ENCODE peak calls at places on chromosomes 11 and 22, in four cellular contexts. N, T, X and L are unnamed samples.

GRCh38 chr11:127443297-127443696 is 442.7 kb upstream of the KIRREL3 start:
- DNase-seq in X (no peak), N (no peak), T (no peak), L (no peak)

GRCh38 chr11:17012179-17012578 is 2.0 kb downstream of the PLEKHA7 start:
- DNase-seq in X (no peak), N (no peak), T (no peak), L (no peak)

GRCh38 chr11:33543823-33544222 is 156.8 kb downstream of the C11orf91 start:
- DNase-seq in N (no peak), X (no peak), T (no peak), L (no peak)

GRCh38 chr22:31243339-31244043 is 31.4 kb downstream of the LIMK2 start:
- DNase-seq in N (no peak), T (peak), X (no peak), L (no peak)

GRCh38 chr11:134861490-134862107 is 449.6 kb upstream of the B3GAT1 start:
- DNase-seq in N (no peak), X (peak), T (no peak), L (no peak)

GRCh38 chr11:118634435-118635236 is 27.2 kb downstream of the PHLDB1 start:
- DNase-seq in T (no peak), N (peak), X (peak), L (no peak)

GRCh38 chr11:97890466-97890865 is 1130.3 kb upstream of the CNTN5 start:
- DNase-seq in X (no peak), N (no peak), T (no peak), L (no peak)

GRCh38 chr11:20367313-20367948 is 3.9 kb downstream of the HTATIP2 start:
- DNase-seq in N (peak), X (peak), T (peak), L (peak)

GRCh38 chr11:11789735-11790369 is 51.9 kb upstream of the USP47 start:
- DNase-seq in X (peak), T (no peak), N (no peak), L (no peak)

GRCh38 chr11:3967695-3968094 is 112.2 kb downstream of the STIM1 start:
- DNase-seq in X (no peak), N (no peak), T (no peak), L (no peak)

GRCh38 chr11:18706330-18707243 is 8.0 kb downstream of the TMEM86A start:
- DNase-seq in X (no peak), N (no peak), T (no peak), L (no peak)

GRCh38 chr22:48943567-48944432 is 883.9 kb downstream of the BRD1 start:
- DNase-seq in N (peak), X (peak), T (no peak), L (no peak)

GRCh38 chr11:85815186-85815911 is 4.4 kb upstream of the SYTL2 start:
- DNase-seq in X (no peak), N (no peak), T (no peak), L (no peak)

GRCh38 chr11:98062714-98063113 is 958.0 kb upstream of the CNTN5 start:
- DNase-seq in N (no peak), X (no peak), T (no peak), L (no peak)

GRCh38 chr22:19823191-19823590 is 31.5 kb downstream of the GNB1L start:
- DNase-seq in N (no peak), T (no peak), X (no peak), L (no peak)

GRCh38 chr11:22624742-22625447 is 728 bp downstream of the FANCF start:
- DNase-seq in N (peak), T (peak), X (peak), L (peak)

GRCh38 chr22:46064966-46065666 is 85.2 kb upstream of the PPARA start:
- DNase-seq in N (no peak), X (no peak), T (no peak), L (no peak)

GRCh38 chr22:19718255-19719054 is 4.2 kb downstream of the SEPTIN5 start:
- DNase-seq in N (no peak), T (no peak), X (peak), L (no peak)

GRCh38 chr11:78066471-78066870 is 2.8 kb downstream of the THRSP start:
- DNase-seq in N (no peak), X (no peak), T (no peak), L (no peak)

GRCh38 chr11:117180661-117181585 is 2.4 kb downstream of the SIDT2 start:
- DNase-seq in X (peak), T (peak), N (peak), L (peak)

GRCh38 chr11:77042111-77042726 is 8.0 kb downstream of the B3GNT6 start:
- DNase-seq in N (no peak), X (no peak), T (no peak), L (no peak)

GRCh38 chr11:3341298-3341697 is 37.6 kb downstream of the ZNF195 start:
- DNase-seq in N (peak), T (peak), X (peak), L (peak)

GRCh38 chr11:40274017-40274416 is 1185.4 kb downstream of the LRRC4C start:
- DNase-seq in N (no peak), T (no peak), X (no peak), L (no peak)

GRCh38 chr22:21961886-21962654 is 9.4 kb upstream of the PPM1F start:
- DNase-seq in T (no peak), N (no peak), X (no peak), L (no peak)

GRCh38 chr22:47292546-47293320 is 530.3 kb downstream of the TBC1D22A start:
- DNase-seq in N (no peak), X (no peak), T (no peak), L (no peak)

GRCh38 chr22:42928969-42929837 is 72.1 kb upstream of the ARFGAP3 start:
- DNase-seq in N (peak), T (no peak), X (no peak), L (no peak)

GRCh38 chr11:112877561-112877960 is 83.7 kb upstream of the NCAM1 start:
- DNase-seq in X (no peak), T (no peak), N (no peak), L (no peak)

GRCh38 chr11:77080643-77081210 is 14.0 kb downstream of the CAPN5 start:
- DNase-seq in X (no peak), T (no peak), N (no peak), L (no peak)

GRCh38 chr22:45997775-45998637 is 21.0 kb upstream of the WNT7B start:
- DNase-seq in T (no peak), N (no peak), X (no peak), L (no peak)

GRCh38 chr11:2270322-2271076 is at the start of gene ASCL2:
- DNase-seq in N (no peak), T (no peak), X (peak), L (no peak)

GRCh38 chr11:112734207-112734606 is 227.0 kb upstream of the NCAM1 start:
- DNase-seq in T (no peak), N (no peak), X (peak), L (no peak)

DNA sequence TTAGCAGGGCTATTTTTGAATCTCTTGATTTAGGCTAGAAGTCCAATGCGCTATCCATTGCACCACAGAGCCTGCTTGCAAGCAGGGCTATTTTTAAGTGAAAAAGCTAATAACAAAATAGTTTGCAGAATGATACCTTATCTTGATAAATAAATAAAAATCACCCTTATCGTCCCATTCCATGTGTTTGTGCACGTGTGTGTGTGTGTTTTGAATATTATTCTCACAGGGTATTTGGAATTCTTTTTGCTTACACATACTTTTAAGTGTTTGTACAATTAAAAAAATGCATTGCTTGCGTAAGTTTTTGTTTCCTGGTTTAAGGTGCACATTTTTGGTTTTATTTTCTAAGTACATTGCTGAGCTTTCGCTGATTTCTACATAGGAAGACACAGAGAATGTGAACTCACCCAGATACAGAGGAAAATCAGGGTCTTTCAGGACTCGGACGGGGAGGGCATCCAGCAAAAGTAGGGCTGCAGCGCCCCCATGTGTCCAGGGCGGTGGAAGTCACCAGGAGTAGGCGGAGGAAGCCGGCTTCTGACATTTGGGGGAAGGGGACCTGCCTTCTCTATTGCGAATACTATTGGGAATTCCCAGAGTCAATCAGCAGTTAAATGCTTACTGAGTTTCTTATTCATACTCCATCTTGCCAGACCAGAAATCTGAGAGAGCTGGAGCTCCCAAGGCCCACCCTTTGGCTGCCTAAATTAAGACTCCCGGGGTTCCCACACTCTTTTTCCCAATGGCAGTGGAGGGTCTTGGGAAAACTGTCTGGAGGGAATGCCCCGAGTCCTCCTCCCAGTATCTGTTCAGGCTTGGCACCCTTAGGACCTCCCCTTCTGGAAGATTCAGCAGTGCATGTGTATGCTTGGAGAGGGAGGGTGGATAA is 27.2 kb downstream of the SLC1A2 start:
- DNase-seq in X (peak), N (peak), T (peak), L (peak)
- TF ChIP-seq CTCF in X (peak), N (peak), T (peak), L (peak)

GRCh38 chr22:40583058-40583741 is 53.3 kb downstream of the MRTFA start:
- DNase-seq in N (no peak), T (no peak), X (no peak), L (no peak)
- TF ChIP-seq TCF7L2 in N (no peak), T (no peak), X (no peak), L (no peak)

GRCh38 chr11:44029507-44029845 is 18.3 kb upstream of the ACCSL start:
- DNase-seq in X (no peak), N (no peak), T (no peak), L (no peak)

GRCh38 chr11:44031549-44031948 is 16.2 kb upstream of the ACCSL start:
- DNase-seq in N (no peak), X (no peak), T (no peak), L (no peak)

GRCh38 chr11:44030276-44030932 is 17.4 kb upstream of the ACCSL start:
- DNase-seq in T (no peak), N (no peak), X (no peak), L (no peak)

GRCh38 chr11:44032304-44033085 is 15.3 kb upstream of the ACCSL start:
- DNase-seq in T (no peak), X (no peak), N (no peak), L (no peak)

GRCh38 chr11:44030996-44031395 is 16.8 kb upstream of the ACCSL start:
- DNase-seq in N (no peak), X (no peak), T (no peak), L (no peak)
- H3K27ac ChIP-seq in N (no peak), X (no peak), T (no peak), L (no peak)

DNA sequence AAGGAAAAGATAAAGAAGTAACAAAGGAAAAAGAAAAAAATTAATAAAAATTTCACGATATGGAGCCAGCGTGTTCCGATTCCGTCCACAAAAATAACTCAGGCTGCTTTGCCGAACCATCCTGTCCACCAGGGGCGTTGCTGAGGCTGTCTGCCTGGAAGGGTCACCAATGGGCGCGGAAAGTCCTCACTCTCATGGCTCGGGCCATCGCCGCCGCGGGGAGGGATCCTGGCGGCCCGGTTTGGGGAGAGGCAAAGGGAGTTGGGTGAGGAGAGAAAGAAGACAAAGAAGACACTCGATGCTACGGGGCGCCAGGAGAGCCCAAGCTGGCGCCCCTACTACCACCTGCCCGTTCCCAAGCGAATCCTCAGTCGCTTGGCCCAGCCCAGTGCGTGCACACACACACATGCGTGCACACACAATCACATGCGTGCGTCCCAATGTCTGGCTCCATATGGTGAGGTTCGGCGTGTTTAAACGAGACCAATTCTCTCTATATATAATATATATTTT is 5.6 kb upstream of the PYGM start:
- DNase-seq in X (no peak), N (no peak), T (no peak), L (no peak)
- TF ChIP-seq CTCF in X (peak), N (no peak), T (no peak), L (peak)

DNA sequence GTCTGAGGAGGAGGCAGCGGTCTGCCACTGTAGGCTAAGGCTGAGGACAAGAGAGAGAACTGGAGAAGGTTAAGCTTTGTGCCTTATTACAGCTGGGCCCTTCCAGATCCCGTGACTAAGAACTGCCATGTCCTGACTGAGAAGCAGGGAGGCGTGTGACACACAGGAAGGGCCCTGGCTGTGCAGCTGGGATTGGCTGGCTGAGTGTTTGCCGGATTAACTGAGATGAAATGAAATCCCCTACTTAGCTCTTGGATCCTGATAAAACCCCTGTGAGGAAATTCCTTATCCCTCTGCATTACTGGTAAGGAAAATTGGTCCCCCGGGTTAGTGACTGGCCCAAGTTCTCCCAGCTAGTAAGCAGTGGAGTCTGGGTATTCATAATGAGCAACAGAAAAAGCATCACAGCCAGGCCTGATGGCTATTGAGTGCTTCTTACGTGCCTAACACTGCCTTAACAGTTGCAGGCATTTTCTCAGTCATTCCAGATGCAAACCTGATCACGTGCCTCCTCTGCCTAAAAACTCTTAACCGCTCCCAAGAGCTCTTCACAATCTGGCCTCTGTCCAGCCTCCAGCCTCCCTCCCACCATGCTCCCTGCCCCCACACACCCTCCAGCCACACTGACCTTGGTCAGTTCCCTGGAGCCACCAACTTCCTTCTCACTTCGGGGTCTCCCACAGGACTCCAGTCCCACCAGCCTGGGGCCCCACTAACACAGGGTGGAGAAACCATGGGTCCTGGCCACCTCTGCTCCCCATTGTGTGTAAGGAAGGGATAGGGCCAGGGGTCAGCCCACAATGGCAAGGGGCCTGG is 37.8 kb downstream of the ARRB1 start:
- DNase-seq in X (peak), N (no peak), T (no peak), L (no peak)
- TF ChIP-seq TCF7L2 in X (no peak), N (no peak), T (no peak), L (no peak)

GRCh38 chr11:126360049-126360446 is 4.6 kb downstream of the ST3GAL4 start:
- DNase-seq in X (no peak), T (no peak), N (no peak), L (no peak)

GRCh38 chr11:126359431-126360048 is 4.1 kb downstream of the ST3GAL4 start:
- DNase-seq in X (no peak), N (no peak), T (no peak), L (no peak)

GRCh38 chr11:126357055-126357962 is 1.8 kb downstream of the ST3GAL4 start:
- DNase-seq in N (no peak), X (no peak), T (no peak), L (no peak)

GRCh38 chr11:126357969-126358762 is 2.7 kb downstream of the ST3GAL4 start:
- DNase-seq in N (peak), X (no peak), T (no peak), L (no peak)

GRCh38 chr11:126358763-126359160 is 3.3 kb downstream of the ST3GAL4 start:
- DNase-seq in N (no peak), X (no peak), T (no peak), L (no peak)
- H3K27ac ChIP-seq in N (no peak), X (no peak), T (no peak), L (no peak)

GRCh38 chr11:63901660-63902059 is 15.3 kb downstream of the RCOR2 start:
- DNase-seq in X (no peak), T (no peak), N (no peak), L (no peak)
- TF ChIP-seq CTCF in X (peak), T (peak), N (peak), L (no peak)

GRCh38 chr11:47274495-47275235 is 4.7 kb downstream of the MADD start:
- DNase-seq in T (no peak), N (no peak), X (no peak), L (no peak)
- TF ChIP-seq TCF7L2 in T (no peak), N (no peak), X (no peak), L (no peak)